ENCODE peak calls at places on chromosomes 11 and 22, in six cellular contexts. B is stimulated activated CD4-positive, alpha-beta T cell treated with anti-CD3 and anti-CD28 coated beads, Interleukin-15, amount 100 ng/mL, for 48 hours; D is activated T-cell treated with anti-CD3 and anti-CD28 coated beads for 48 hours; W is NCI-H1930; F is endodermal cell; H is A172. Q is an unnamed sample.
A peak's percentile ranks its signal among the peaks of the same experiment; 100 is the strongest.

GRCh38 chr11:78080818-78081495 is 1.3 kb upstream of the NDUFC2 start:
- DNase-seq in B (no peak), D (no peak), W (no peak), F (no peak), H (peak; percentile 89), Q (no peak)

GRCh38 chr22:41557401-41558240 is 3.2 kb upstream of the CSDC2 start:
- DNase-seq in B (no peak), D (peak; percentile 10), W (no peak), F (peak; percentile 73), H (peak; percentile 63), Q (peak; percentile 54)

GRCh38 chr11:72308226-72309073 is 64.5 kb upstream of the PHOX2A start:
- DNase-seq in B (no peak), D (no peak), W (no peak), F (no peak), H (peak; percentile 28), Q (no peak)

GRCh38 chr11:99422581-99423434 is 402.1 kb downstream of the CNTN5 start:
- DNase-seq in B (no peak), D (no peak), W (no peak), F (peak; percentile 53), H (no peak), Q (no peak)

GRCh38 chr11:61737131-61737530 is 15.3 kb upstream of the MYRF start:
- DNase-seq in B (no peak), D (no peak), W (no peak), F (peak; percentile 70), H (no peak), Q (no peak)

GRCh38 chr11:88692306-88692705 is 354.8 kb upstream of the CTSC start:
- DNase-seq in B (no peak), D (no peak), W (no peak), F (no peak), H (no peak), Q (no peak)

GRCh38 chr11:11580831-11581492 is 40.8 kb downstream of the GALNT18 start:
- DNase-seq in B (no peak), D (no peak), W (no peak), F (peak; percentile 36), H (no peak), Q (no peak)

GRCh38 chr11:125940145-125940544 is 5.7 kb upstream of the VSIG10L2 start:
- DNase-seq in B (no peak), D (no peak), W (no peak), F (no peak), H (no peak), Q (no peak)

GRCh38 chr11:69497221-69497787 is 15.8 kb downstream of the LINC01488 start:
- DNase-seq in B (no peak), D (no peak), W (no peak), F (no peak), H (peak; percentile 98), Q (no peak)

GRCh38 chr11:112745958-112746357 is 215.3 kb upstream of the NCAM1 start:
- DNase-seq in B (no peak), D (no peak), W (no peak), F (no peak), H (no peak), Q (no peak)

GRCh38 chr11:118442903-118443589 is 6.8 kb downstream of the KMT2A start:
- DNase-seq in B (no peak), D (no peak), W (no peak), F (no peak), H (no peak), Q (no peak)

GRCh38 chr11:13303668-13304649 is 26.4 kb downstream of the BMAL1 start:
- DNase-seq in B (no peak), D (no peak), W (no peak), F (no peak), H (no peak), Q (no peak)

GRCh38 chr11:128685383-128686044 is 8.4 kb upstream of the FLI1 start:
- DNase-seq in B (no peak), D (no peak), W (no peak), F (no peak), H (no peak), Q (no peak)

GRCh38 chr11:123839131-123839530 is 33.0 kb upstream of the OR6M1 start:
- DNase-seq in B (no peak), D (no peak), W (no peak), F (no peak), H (no peak), Q (no peak)

GRCh38 chr11:40202569-40202968 is 1256.9 kb downstream of the LRRC4C start:
- DNase-seq in B (no peak), D (no peak), W (no peak), F (peak; percentile 52), H (no peak), Q (no peak)

GRCh38 chr11:110716361-110716760 is 4.1 kb upstream of the ARHGAP20 start:
- DNase-seq in B (no peak), D (no peak), W (no peak), F (no peak), H (peak; percentile 11), Q (no peak)

GRCh38 chr11:104570088-104570701 is 328.1 kb downstream of the CASP12 start:
- DNase-seq in B (no peak), D (no peak), W (no peak), F (no peak), H (peak; percentile 60), Q (no peak)

GRCh38 chr11:134414772-134415765 is 3.0 kb upstream of the B3GAT1 start:
- DNase-seq in B (no peak), D (no peak), W (no peak), F (no peak), H (no peak), Q (no peak)

GRCh38 chr11:13334068-13334785 is 56.6 kb downstream of the BMAL1 start:
- DNase-seq in B (no peak), D (no peak), W (no peak), F (no peak), H (no peak), Q (no peak)

GRCh38 chr22:24506802-24507438 is 11.8 kb downstream of the UPB1 start:
- DNase-seq in B (no peak), D (no peak), W (peak; percentile 45), F (peak; percentile 68), H (peak; percentile 28), Q (no peak)

GRCh38 chr11:15468471-15468870 is 353.7 kb downstream of the INSC start:
- DNase-seq in B (no peak), D (no peak), W (no peak), F (no peak), H (no peak), Q (no peak)

GRCh38 chr11:64313491-64314145 is 3.7 kb downstream of the TRMT112 start:
- DNase-seq in B (no peak), D (no peak), W (no peak), F (no peak), H (no peak), Q (no peak)

GRCh38 chr11:93123351-93123898 is 74.4 kb downstream of the SLC36A4 start:
- DNase-seq in B (no peak), D (no peak), W (no peak), F (no peak), H (no peak), Q (no peak)

GRCh38 chr11:133382217-133382746 is 150.0 kb downstream of the OPCML start:
- DNase-seq in B (no peak), D (no peak), W (no peak), F (no peak), H (no peak), Q (no peak)

GRCh38 chr11:1952806-1953482 is 5.8 kb downstream of the MRPL23 start:
- DNase-seq in B (no peak), D (no peak), W (no peak), F (no peak), H (no peak), Q (no peak)

GRCh38 chr11:73139476-73140198 is 2.5 kb downstream of the FCHSD2 start:
- DNase-seq in B (no peak), D (no peak), W (no peak), F (no peak), H (peak; percentile 18), Q (no peak)

GRCh38 chr22:40216041-40216756 is 38.5 kb downstream of the TNRC6B start:
- DNase-seq in B (no peak), D (no peak), W (no peak), F (no peak), H (no peak), Q (peak; percentile 28)

GRCh38 chr11:123313261-123313660 is 116.8 kb upstream of the GRAMD1B start:
- DNase-seq in B (no peak), D (no peak), W (no peak), F (no peak), H (no peak), Q (no peak)

GRCh38 chr22:28438183-28438778 is 241.4 kb downstream of the TTC28 start:
- DNase-seq in B (no peak), D (no peak), W (no peak), F (no peak), H (no peak), Q (no peak)

GRCh38 chr11:116471608-116472007 is 301.2 kb downstream of the BUD13 start:
- DNase-seq in B (no peak), D (no peak), W (no peak), F (no peak), H (peak; percentile 1), Q (no peak)

GRCh38 chr11:2787816-2788750 is 88.3 kb upstream of the KCNQ1OT1 start:
- DNase-seq in B (no peak), D (no peak), W (no peak), F (peak; percentile 60), H (no peak), Q (peak; percentile 33)

GRCh38 chr22:30206964-30207363 is 39.6 kb downstream of the LIF start:
- DNase-seq in B (no peak), D (no peak), W (no peak), F (peak; percentile 86), H (peak; percentile 94), Q (no peak)

GRCh38 chr11:125300791-125301218 is 136.3 kb downstream of the PKNOX2 start:
- DNase-seq in B (no peak), D (no peak), W (no peak), F (no peak), H (peak; percentile 90), Q (peak; percentile 66)

GRCh38 chr11:71931245-71931602 is 2.4 kb downstream of the RNF121 start:
- DNase-seq in B (no peak), D (no peak), W (no peak), F (no peak), H (no peak), Q (no peak)